ENCODE peak calls at places on chromosomes 2 and 18, in four cellular contexts. M is A549, Q is HepG2, E is K562. H is an unnamed sample.

GRCh38 chr2:29755829-29756228 is 165.6 kb downstream of the ALK start:
- DNase-seq in E (no peak), Q (no peak), M (no peak), H (no peak)

GRCh38 chr18:73136134-73136533 is 268.3 kb upstream of the NETO1 start:
- DNase-seq in Q (peak), E (no peak), M (peak), H (no peak)

GRCh38 chr2:3168230-3168891 is 209.3 kb downstream of the EIPR1 start:
- DNase-seq in Q (no peak), E (no peak), M (no peak), H (peak)

GRCh38 chr2:165015052-165015642 is 59.8 kb upstream of the SLC38A11 start:
- DNase-seq in Q (peak), E (peak), M (peak), H (peak)

GRCh38 chr2:207184768-207185167 is 19.0 kb upstream of the KLF7 start:
- DNase-seq in M (no peak), E (no peak), Q (no peak), H (no peak)

GRCh38 chr2:28088970-28089369 is 198.4 kb downstream of the BABAM2 start:
- DNase-seq in E (no peak), M (peak), Q (no peak), H (no peak)

GRCh38 chr2:224887159-224887558 is 155.1 kb downstream of the DOCK10 start:
- DNase-seq in M (no peak), Q (no peak), E (no peak), H (no peak)

GRCh38 chr18:5475252-5475651 is 68.5 kb downstream of the EPB41L3 start:
- DNase-seq in M (no peak), Q (no peak), E (no peak), H (no peak)

GRCh38 chr2:238108423-238109201 is 8.5 kb downstream of the ESPNL start:
- DNase-seq in E (peak), Q (no peak), M (no peak), H (peak)

GRCh38 chr18:79510731-79511141 is 115.0 kb downstream of the NFATC1 start:
- DNase-seq in E (no peak), Q (no peak), M (no peak), H (no peak)

DNA sequence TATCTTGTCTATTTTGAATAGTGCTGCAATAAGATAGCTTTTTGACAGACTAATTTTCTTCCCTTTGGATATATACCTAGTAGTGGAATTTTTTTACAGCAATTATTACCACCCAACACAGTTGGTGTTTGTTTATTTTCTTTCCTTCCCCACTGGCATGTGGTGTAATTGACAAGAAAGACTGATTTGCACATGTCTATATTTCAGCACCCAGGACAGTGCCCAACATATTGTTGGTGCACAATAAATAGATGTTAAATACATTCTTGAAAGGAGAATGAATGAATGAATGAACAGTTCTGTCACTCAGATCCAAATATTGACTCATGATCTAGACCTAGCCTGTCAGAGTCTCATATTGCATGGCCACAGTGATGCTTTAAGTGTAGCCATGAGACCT is 538.1 kb downstream of the NYAP2 start:
- DNase-seq in E (no peak), M (no peak), Q (no peak), H (no peak)
- TF ChIP-seq NR3C1 in E (no peak), M (no peak), Q (no peak), H (no peak)

GRCh38 chr2:156883828-156884615 is 373.5 kb upstream of the GALNT5 start:
- DNase-seq in Q (no peak), E (no peak), M (peak), H (no peak)
- TF ChIP-seq NR3C1 in Q (no peak), E (no peak), M (no peak), H (no peak)

GRCh38 chr2:222641336-222641735 is 14.6 kb downstream of the FARSB start:
- DNase-seq in Q (no peak), M (no peak), E (no peak), H (no peak)
- TF ChIP-seq NR3C1 in Q (no peak), M (no peak), E (no peak), H (no peak)

GRCh38 chr2:168641636-168642035 is 160.8 kb upstream of the NOSTRIN start:
- DNase-seq in E (no peak), M (no peak), Q (no peak), H (no peak)

GRCh38 chr2:168642873-168643272 is 159.6 kb upstream of the NOSTRIN start:
- DNase-seq in Q (no peak), E (no peak), M (no peak), H (no peak)

GRCh38 chr2:168640039-168640438 is 162.4 kb upstream of the NOSTRIN start:
- DNase-seq in E (no peak), M (no peak), Q (no peak), H (no peak)

GRCh38 chr2:168639024-168639423 is 163.4 kb upstream of the NOSTRIN start:
- DNase-seq in Q (no peak), M (no peak), E (no peak), H (no peak)

DNA sequence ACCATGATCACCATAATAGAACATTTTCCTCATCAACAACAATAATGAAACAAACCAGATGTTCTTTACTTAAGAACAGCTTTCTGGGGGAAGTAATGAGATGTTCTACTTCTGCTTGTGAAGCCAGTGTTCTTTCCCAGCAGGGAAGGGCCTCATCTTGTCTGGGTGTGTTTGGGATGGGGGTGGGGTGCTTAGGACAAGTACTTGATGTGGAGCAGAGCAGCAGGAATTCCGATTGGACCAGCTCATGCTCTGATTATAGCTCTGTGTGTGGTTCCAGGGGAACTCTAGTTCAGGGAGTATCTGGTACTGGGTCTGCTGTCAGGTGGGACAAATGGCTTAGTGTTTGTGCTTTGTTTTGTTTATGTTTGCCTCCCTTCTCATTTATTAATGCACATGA is 162.9 kb upstream of the NOSTRIN start:
- DNase-seq in Q (no peak), E (no peak), M (no peak), H (peak)
- TF ChIP-seq NR3C1 in Q (no peak), E (no peak), M (no peak), H (no peak)

DNA sequence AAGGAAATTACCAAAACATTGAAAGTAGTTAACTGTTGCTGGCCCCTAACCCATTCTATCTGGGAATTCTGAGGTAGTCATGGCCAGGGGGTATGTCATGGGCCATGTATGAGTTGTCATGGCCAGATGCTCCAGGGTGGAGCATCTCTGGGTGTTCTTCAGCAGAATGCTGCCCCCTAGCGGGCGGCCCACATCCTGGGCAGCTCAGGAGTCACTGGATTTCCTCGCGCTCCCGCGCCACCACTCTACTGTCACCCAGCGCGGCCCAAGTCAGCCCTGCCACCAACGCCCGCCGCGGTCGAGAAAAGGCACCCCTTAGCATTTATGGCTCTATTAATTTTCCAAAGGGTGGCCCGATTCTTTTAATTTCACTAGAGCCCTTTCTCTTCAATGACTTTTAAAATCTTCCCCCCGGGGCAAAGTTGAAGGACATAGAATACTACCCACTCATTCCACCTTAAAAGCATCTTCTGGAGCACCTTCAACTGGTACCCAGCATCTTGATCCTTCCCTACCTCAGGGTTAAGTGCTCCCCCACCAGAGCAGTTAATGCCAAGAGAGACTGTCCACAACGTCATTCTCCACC is 41.6 kb downstream of the PKDCC start:
- DNase-seq in M (peak), Q (peak), E (peak), H (peak)
- TF ChIP-seq NR3C1 in M (no peak), Q (no peak), E (no peak), H (no peak)

GRCh38 chr2:95297088-95297487 is at the start of gene KCNIP3:
- DNase-seq in E (no peak), M (no peak), Q (no peak), H (peak)
- TF ChIP-seq NR3C1 in E (no peak), M (no peak), Q (no peak), H (no peak)

GRCh38 chr2:188976545-188977268 is 2.5 kb downstream of the COL3A1 start:
- DNase-seq in M (no peak), Q (peak), E (no peak), H (no peak)

GRCh38 chr2:188974184-188974583 is at the start of gene COL3A1:
- DNase-seq in M (no peak), E (no peak), Q (no peak), H (no peak)

GRCh38 chr2:188978291-188979081 is 4.3 kb downstream of the COL3A1 start:
- DNase-seq in M (no peak), Q (peak), E (no peak), H (no peak)

GRCh38 chr2:188973650-188974049 is 523 bp upstream of the COL3A1 start:
- DNase-seq in M (no peak), Q (no peak), E (no peak), H (no peak)

DNA sequence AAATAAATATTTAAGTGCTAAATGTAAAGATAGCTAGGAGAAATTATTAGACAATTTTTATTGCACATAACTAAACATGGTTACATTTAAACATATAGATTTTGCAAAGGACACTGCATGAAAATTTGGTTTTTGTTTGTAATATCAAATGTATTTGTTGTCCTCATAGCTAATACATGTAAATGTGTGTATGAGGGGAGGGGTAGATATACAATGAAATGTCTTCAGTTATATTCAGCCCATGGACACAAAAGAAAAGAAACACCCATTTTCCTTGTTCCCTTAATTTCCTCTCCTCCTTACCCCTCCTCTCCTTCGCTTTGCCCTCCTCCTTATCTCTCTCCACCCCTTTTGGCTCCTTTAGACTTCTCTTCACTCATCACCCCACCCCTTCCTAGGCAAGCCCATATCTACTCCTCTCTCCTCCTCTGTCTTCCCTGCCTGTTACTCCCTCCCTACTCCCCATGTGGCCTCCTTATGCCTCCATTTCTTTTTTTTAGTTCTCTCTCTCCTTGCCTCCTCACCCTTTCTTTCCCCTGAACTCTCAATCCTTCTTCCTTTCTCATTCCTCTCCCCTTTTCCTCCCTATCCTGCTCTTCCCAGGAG is 1.4 kb downstream of the COL3A1 start:
- DNase-seq in E (peak), Q (no peak), M (no peak), H (no peak)
- TF ChIP-seq NR3C1 in E (no peak), Q (no peak), M (no peak), H (no peak)

GRCh38 chr2:123840614-123841013 is 184.5 kb upstream of the CNTNAP5 start:
- DNase-seq in M (no peak), E (no peak), Q (no peak), H (no peak)

GRCh38 chr2:123840016-123840415 is 185.1 kb upstream of the CNTNAP5 start:
- DNase-seq in Q (no peak), E (no peak), M (no peak), H (no peak)

GRCh38 chr2:123839326-123839725 is 185.8 kb upstream of the CNTNAP5 start:
- DNase-seq in M (no peak), Q (no peak), E (no peak), H (no peak)
- TF ChIP-seq NR3C1 in M (no peak), Q (no peak), E (no peak), H (no peak)

DNA sequence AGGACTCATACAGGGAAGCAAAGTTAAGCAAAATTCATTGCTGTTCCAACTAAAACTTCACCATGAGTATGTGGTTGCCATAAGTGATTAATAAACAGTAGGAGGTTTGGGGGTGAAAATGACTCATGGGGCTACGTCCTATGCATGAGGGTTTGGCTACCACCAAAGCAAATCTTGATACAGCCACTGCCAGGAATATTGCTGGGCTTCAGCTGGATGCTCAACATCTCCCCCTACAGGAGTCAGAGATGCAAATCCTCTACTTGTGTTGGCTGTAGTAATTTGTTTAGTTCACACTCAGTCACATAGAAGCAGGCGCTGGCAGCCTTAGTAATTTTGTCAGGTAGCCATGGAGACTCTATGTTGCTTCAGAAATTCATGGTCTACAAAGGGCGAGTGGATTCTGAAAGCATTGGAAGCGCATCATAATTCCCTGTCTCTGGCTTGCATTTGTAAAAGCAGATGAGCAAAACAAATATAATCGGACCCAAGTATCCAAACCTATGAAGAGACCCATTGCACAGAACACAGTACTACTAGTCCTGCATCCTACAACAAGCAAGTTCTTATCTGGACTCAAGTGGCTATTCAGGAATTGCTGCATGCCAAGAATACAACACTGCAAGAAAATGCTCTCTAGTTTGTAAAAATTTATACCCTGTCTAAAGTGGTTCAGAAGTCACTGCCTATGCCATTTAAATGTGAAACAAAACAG is 76.0 kb downstream of the CD28 start:
- DNase-seq in M (peak), Q (peak), E (peak), H (peak)
- TF ChIP-seq NR3C1 in M (no peak), Q (no peak), E (no peak), H (no peak)